ENCODE peak calls at places on chromosomes 5 and 9, in nine cellular contexts. A is AG09319; V is H7; K is GM13976; O is CD4-positive, alpha-beta T cell; G is activated naive CD8-positive, alpha-beta T cell treated with anti-CD3 and anti-CD28 coated beads for 36 hours; F is renal cortical epithelial cell; C is EL; L is sciatic nerve. U is an unnamed sample.
A peak's percentile ranks its signal among the peaks of the same experiment; 100 is the strongest.

GRCh38 chr5:130773813-130774212 is 391.2 kb downstream of the HINT1 start:
- DNase-seq in O (no peak), L (no peak), F (peak; percentile 61), C (no peak), V (no peak), G (no peak), K (no peak), A (no peak), U (no peak)

GRCh38 chr5:57650360-57651069 is 167.9 kb upstream of the ACTBL2 start:
- DNase-seq in K (peak; percentile 8), V (peak; percentile 11), C (peak; percentile 66), G (no peak), O (no peak), F (peak; percentile 85), L (no peak), A (peak; percentile 27), U (no peak)

GRCh38 chr9:122084276-122084675 is 8.8 kb downstream of the TTLL11 start:
- DNase-seq in F (no peak), O (no peak), G (no peak), C (no peak), A (no peak), L (no peak), K (no peak), V (no peak), U (no peak)

GRCh38 chr9:130069048-130069447 is 15.3 kb downstream of the GPR107 start:
- DNase-seq in G (no peak), K (no peak), C (no peak), F (no peak), A (no peak), V (no peak), L (no peak), O (no peak), U (no peak)

GRCh38 chr5:23466401-23466886 is 41.0 kb upstream of the PRDM9 start:
- DNase-seq in L (no peak), C (no peak), O (no peak), K (no peak), G (no peak), V (no peak), F (peak; percentile 81), A (no peak), U (no peak)

GRCh38 chr5:55633574-55634203 is 78.4 kb downstream of the SLC38A9 start:
- DNase-seq in V (no peak), G (no peak), C (peak; percentile 18), K (no peak), A (no peak), L (no peak), F (no peak), O (no peak), U (no peak)

GRCh38 chr5:126492939-126493338 is 69.7 kb downstream of the GRAMD2B start:
- DNase-seq in G (no peak), A (no peak), C (peak; percentile 25), V (no peak), O (no peak), F (peak; percentile 43), L (no peak), K (no peak), U (no peak)

GRCh38 chr5:160637357-160637756 is 214.7 kb downstream of the ATP10B start:
- DNase-seq in K (no peak), V (no peak), C (no peak), O (no peak), L (no peak), A (no peak), F (no peak), G (no peak), U (no peak)

GRCh38 chr5:153891394-153891793 is 147.3 kb downstream of the FAM114A2 start:
- DNase-seq in V (no peak), L (no peak), C (no peak), G (no peak), O (no peak), K (no peak), A (no peak), F (no peak), U (no peak)

GRCh38 chr5:82560546-82560945 is 282.4 kb upstream of the RPS23 start:
- DNase-seq in V (no peak), K (no peak), F (peak; percentile 20), A (no peak), O (no peak), L (no peak), G (no peak), C (no peak), U (no peak)

GRCh38 chr5:105032917-105033316 is 1470.3 kb upstream of the NUDT12 start:
- DNase-seq in G (no peak), A (no peak), L (no peak), O (no peak), V (no peak), F (no peak), K (no peak), C (no peak), U (no peak)

GRCh38 chr5:113194125-113194524 is 217.5 kb downstream of the DCP2 start:
- DNase-seq in C (no peak), A (no peak), V (no peak), G (no peak), O (no peak), F (no peak), L (no peak), K (no peak), U (no peak)

GRCh38 chr5:143229896-143230675 is 173.4 kb downstream of the NR3C1 start:
- DNase-seq in C (no peak), F (peak; percentile 97), O (peak; percentile 5), G (peak; percentile 49), A (no peak), L (no peak), K (peak; percentile 79), V (peak; percentile 39), U (peak; percentile 25)

GRCh38 chr9:122904466-122904822 is 715 bp downstream of the RC3H2 start:
- DNase-seq in V (peak; percentile 68), O (no peak), K (peak; percentile 32), L (no peak), A (no peak), C (peak; percentile 56), G (peak; percentile 33), F (peak; percentile 36), U (peak; percentile 12)

GRCh38 chr5:106875591-106876297 is 795.0 kb downstream of the EFNA5 start:
- DNase-seq in V (no peak), C (no peak), A (no peak), F (no peak), L (no peak), K (peak; percentile 26), O (no peak), G (peak; percentile 1), U (no peak)

GRCh38 chr5:125835293-125836172 is 587.7 kb upstream of the GRAMD2B start:
- DNase-seq in K (peak; percentile 12), V (peak; percentile 55), F (peak; percentile 57), L (no peak), A (no peak), C (peak; percentile 31), G (no peak), O (no peak), U (no peak)

GRCh38 chr5:88830567-88830966 is 52.4 kb downstream of the MEF2C start:
- DNase-seq in L (no peak), A (no peak), C (no peak), G (no peak), K (no peak), F (no peak), O (no peak), V (no peak), U (no peak)

GRCh38 chr9:72052122-72052521 is 8.3 kb downstream of the C9orf57 start:
- DNase-seq in A (no peak), G (no peak), O (no peak), L (no peak), F (peak; percentile 54), K (no peak), C (no peak), V (no peak), U (no peak)

GRCh38 chr5:92544042-92544441 is 1037.0 kb downstream of the NR2F1-AS1 start:
- DNase-seq in K (no peak), O (no peak), V (no peak), F (peak; percentile 83), C (peak; percentile 46), L (no peak), A (no peak), G (no peak), U (no peak)

GRCh38 chr9:100472725-100473261 is at the start of gene TMEFF1:
- DNase-seq in F (no peak), O (no peak), V (peak; percentile 97), G (peak; percentile 68), A (no peak), C (peak; percentile 51), K (peak; percentile 84), L (no peak), U (peak; percentile 20)

GRCh38 chr5:65768723-65769122 is 46.7 kb downstream of the NLN start:
- DNase-seq in A (no peak), G (no peak), O (no peak), C (no peak), L (no peak), K (no peak), V (no peak), F (no peak), U (no peak)

GRCh38 chr5:52859619-52860018 is 71.9 kb downstream of the ITGA1 start:
- DNase-seq in F (peak; percentile 42), G (no peak), O (no peak), C (peak; percentile 85), V (no peak), K (no peak), A (no peak), L (no peak), U (no peak)

GRCh38 chr5:3265131-3265885 is 330.3 kb upstream of the IRX1 start:
- DNase-seq in L (no peak), C (no peak), K (no peak), A (no peak), V (no peak), O (no peak), F (no peak), G (no peak), U (no peak)

GRCh38 chr5:122142480-122142879 is 13.1 kb downstream of the ZNF474 start:
- DNase-seq in C (peak; percentile 84), K (no peak), L (no peak), O (no peak), A (no peak), G (no peak), F (peak; percentile 96), V (no peak), U (no peak)

GRCh38 chr9:13116292-13116691 is 163.2 kb downstream of the MPDZ start:
- DNase-seq in V (no peak), O (no peak), L (no peak), C (no peak), F (no peak), A (no peak), G (no peak), K (no peak), U (no peak)

GRCh38 chr5:173884402-173885053 is 3.6 kb upstream of the CPEB4 start:
- DNase-seq in K (no peak), V (no peak), C (no peak), A (no peak), F (no peak), O (peak; percentile 17), G (peak; percentile 21), L (no peak), U (peak; percentile 31)

GRCh38 chr5:160418561-160419457 is at the start of gene SLU7:
- DNase-seq in O (peak; percentile 88), C (peak; percentile 96), K (peak; percentile 91), A (peak; percentile 90), V (peak; percentile 90), G (peak; percentile 94), L (peak; percentile 96), F (peak; percentile 90), U (peak; percentile 93)

GRCh38 chr9:137275937-137276756 is 1.4 kb upstream of the TOR4A start:
- DNase-seq in A (no peak), C (no peak), K (no peak), F (no peak), O (no peak), G (no peak), L (no peak), V (peak; percentile 69), U (no peak)

GRCh38 chr5:147567917-147568598 is 58.2 kb upstream of the DPYSL3 start:
- DNase-seq in F (peak; percentile 80), O (no peak), V (peak; percentile 63), C (peak; percentile 53), A (no peak), L (no peak), K (no peak), G (no peak), U (no peak)

GRCh38 chr9:134366223-134367031 is 40.2 kb downstream of the RXRA start:
- DNase-seq in C (peak; percentile 90), G (no peak), K (no peak), V (peak; percentile 69), L (peak; percentile 96), A (peak; percentile 85), O (no peak), F (peak; percentile 72), U (no peak)

GRCh38 chr5:76542887-76543690 is 80.1 kb downstream of the F2RL2 start:
- DNase-seq in K (no peak), L (no peak), F (no peak), C (no peak), G (peak; percentile 54), A (no peak), O (peak; percentile 43), V (no peak), U (peak; percentile 63)

U was measured in T-cell.